ENCODE peak calls at places on chromosomes 16 and 17, in six cellular contexts. R is naive thymus-derived CD4-positive, alpha-beta T cell; D is bronchial epithelial cell; Z is CD8-positive, alpha-beta memory T cell; M is CD8-positive, alpha-beta T cell; U is endodermal cell. H is an unnamed sample.

GRCh38 chr16:69100046-69100765 is 5.2 kb upstream of the HAS3 start:
- DNase-seq in R (no peak), D (peak), Z (no peak), M (no peak), U (no peak), H (no peak)

GRCh38 chr17:82387577-82388106 is 16.1 kb downstream of the UTS2R start:
- DNase-seq in R (no peak), D (no peak), Z (no peak), M (no peak), U (no peak), H (no peak)

GRCh38 chr17:48558057-48558456 is 13.1 kb upstream of the HOXB2 start:
- DNase-seq in R (no peak), D (no peak), Z (no peak), M (no peak), U (no peak), H (no peak)

GRCh38 chr16:29673501-29673900 is 5.5 kb upstream of the QPRT start:
- DNase-seq in R (no peak), D (no peak), Z (no peak), M (no peak), U (no peak), H (no peak)

GRCh38 chr17:71666047-71666446 is 454.8 kb upstream of the SOX9 start:
- DNase-seq in R (no peak), D (peak), Z (no peak), M (no peak), U (no peak), H (no peak)

GRCh38 chr16:85286970-85287814 is 174.9 kb upstream of the CIBAR2 start:
- DNase-seq in R (no peak), D (no peak), Z (no peak), M (no peak), U (no peak), H (no peak)

GRCh38 chr17:66752411-66752810 is 82.5 kb upstream of the CACNG5 start:
- DNase-seq in R (no peak), D (no peak), Z (no peak), M (no peak), U (no peak), H (no peak)

GRCh38 chr16:68786685-68787418 is 49.8 kb downstream of the CDH1 start:
- DNase-seq in R (no peak), D (peak), Z (no peak), M (no peak), U (no peak), H (no peak)

GRCh38 chr17:39662551-39663339 is 2.4 kb upstream of the TCAP start:
- DNase-seq in R (no peak), D (no peak), Z (no peak), M (no peak), U (no peak), H (no peak)

GRCh38 chr16:83837566-83837965 is 29.8 kb downstream of the HSBP1 start:
- DNase-seq in R (no peak), D (no peak), Z (no peak), M (no peak), U (no peak), H (no peak)

GRCh38 chr17:74283371-74283673 is 9.3 kb downstream of the DNAI2 start:
- DNase-seq in R (no peak), D (no peak), Z (no peak), M (no peak), U (no peak), H (no peak)

GRCh38 chr17:41959336-41960095 is 7.1 kb upstream of the CNP start:
- DNase-seq in R (no peak), D (peak), Z (no peak), M (no peak), U (peak), H (no peak)

GRCh38 chr16:16095646-16096045 is 127.6 kb downstream of the ABCC6 start:
- DNase-seq in R (no peak), D (no peak), Z (no peak), M (no peak), U (no peak), H (no peak)

GRCh38 chr16:31177136-31177535 is 2.8 kb upstream of the FUS start:
- DNase-seq in R (peak), D (peak), Z (peak), M (no peak), U (no peak), H (no peak)

GRCh38 chr17:48173191-48173590 is 65.6 kb downstream of the SNX11 start:
- DNase-seq in R (no peak), D (no peak), Z (no peak), M (no peak), U (no peak), H (no peak)

GRCh38 chr17:39591958-39592954 is 15.5 kb downstream of the NEUROD2 start:
- DNase-seq in R (no peak), D (peak), Z (no peak), M (no peak), U (peak), H (no peak)

GRCh38 chr16:79536958-79537357 is 63.6 kb downstream of the MAF start:
- DNase-seq in R (no peak), D (no peak), Z (no peak), M (no peak), U (no peak), H (no peak)

GRCh38 chr16:66274335-66275110 is 92.0 kb upstream of the CDH5 start:
- DNase-seq in R (peak), D (peak), Z (no peak), M (no peak), U (peak), H (peak)

GRCh38 chr16:23026777-23027362 is 122.4 kb downstream of the USP31 start:
- DNase-seq in R (no peak), D (peak), Z (no peak), M (no peak), U (peak), H (no peak)

GRCh38 chr17:80970044-80970761 is 21.4 kb upstream of the CHMP6 start:
- DNase-seq in R (peak), D (no peak), Z (peak), M (no peak), U (peak), H (peak)

GRCh38 chr17:9987779-9988585 is 82.9 kb upstream of the RCVRN start:
- DNase-seq in R (no peak), D (no peak), Z (no peak), M (no peak), U (peak), H (peak)

GRCh38 chr17:73943416-73943770 is 260.1 kb upstream of the RPL38 start:
- DNase-seq in R (no peak), D (no peak), Z (no peak), M (no peak), U (peak), H (no peak)

GRCh38 chr17:4487820-4488716 is 10.6 kb upstream of the SPNS2 start:
- DNase-seq in R (no peak), D (no peak), Z (no peak), M (no peak), U (peak), H (no peak)

GRCh38 chr17:30021708-30022317 is 80.4 kb downstream of the EFCAB5 start:
- DNase-seq in R (no peak), D (peak), Z (peak), M (no peak), U (peak), H (no peak)

DNA sequence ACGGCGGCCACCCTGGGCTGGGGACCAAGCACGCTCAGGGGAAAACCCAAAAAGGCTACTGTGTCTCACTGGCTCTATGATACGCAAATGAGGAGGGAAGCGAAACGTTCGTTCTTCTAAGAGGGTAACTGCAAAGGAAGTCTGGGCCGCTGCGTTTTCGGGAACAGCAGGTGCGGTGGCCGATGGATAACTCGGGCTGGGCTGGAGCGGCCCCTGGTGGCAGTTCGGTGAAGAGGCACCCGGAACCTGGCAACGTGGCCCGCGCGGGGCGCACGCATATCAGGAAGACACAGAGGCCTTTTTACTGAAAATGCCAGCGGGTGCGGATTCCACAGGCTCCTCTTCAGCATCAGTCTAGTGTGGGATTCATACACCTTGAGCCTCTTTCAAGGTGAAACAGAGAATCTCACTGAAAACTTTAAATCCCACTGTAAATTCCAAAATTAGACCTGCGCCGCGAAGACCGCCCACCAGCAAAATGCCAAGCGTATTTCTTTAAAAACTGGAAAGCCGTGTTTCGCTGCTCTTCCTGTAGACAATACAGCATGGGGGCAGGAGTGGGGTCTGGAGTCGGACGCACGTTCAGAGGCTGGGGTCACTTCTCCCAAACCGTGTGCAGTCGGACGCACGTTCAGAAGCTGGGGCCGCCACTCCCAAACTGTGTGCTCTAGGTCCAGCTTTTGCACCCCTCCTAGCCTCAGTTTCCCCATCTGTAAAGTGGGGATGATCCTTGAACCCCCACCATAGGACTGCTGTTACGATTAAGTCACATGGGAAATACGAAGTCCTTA is 44.4 kb upstream of the METTL9 start:
- DNase-seq in R (peak), D (peak), Z (peak), M (peak), U (peak), H (peak)
- H3K4me3 ChIP-seq in R (peak), D (no peak), Z (peak), M (no peak), U (no peak), H (peak)

DNA sequence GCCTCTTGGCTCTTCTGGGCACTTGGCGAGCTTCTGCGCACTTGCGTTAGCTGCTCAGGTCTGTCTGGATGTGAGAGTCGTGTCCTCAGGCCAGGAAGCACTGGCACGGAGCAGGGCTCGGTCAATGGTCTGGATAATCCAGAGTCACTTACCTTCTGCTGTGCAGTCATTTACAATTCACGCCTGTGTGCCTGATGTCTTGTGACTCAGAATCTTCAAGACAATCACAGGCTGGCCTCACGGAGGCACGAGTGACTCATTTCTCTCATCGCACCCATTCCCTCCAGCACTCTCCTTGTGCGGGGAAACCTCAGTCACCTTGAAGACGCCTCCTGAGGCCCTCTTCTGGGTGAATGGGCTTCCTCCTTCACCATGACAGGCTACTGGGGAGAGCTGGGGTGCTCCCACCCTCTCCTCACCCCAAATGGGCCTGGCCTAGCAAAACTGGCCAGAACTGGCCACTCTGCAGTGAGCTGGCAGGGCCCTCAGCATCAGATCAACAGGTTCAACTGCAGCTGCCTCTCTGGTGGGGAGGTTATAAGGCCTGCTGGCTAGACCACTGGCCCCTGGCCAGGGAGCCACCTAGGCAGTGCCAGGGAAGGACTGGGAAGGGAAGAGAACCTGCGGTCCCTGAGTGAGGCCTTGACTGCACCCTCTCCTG is 1.9 kb upstream of the CAPN15 start:
- DNase-seq in R (peak), D (peak), Z (no peak), M (no peak), U (no peak), H (peak)
- H3K4me3 ChIP-seq in R (no peak), D (peak), Z (no peak), M (no peak), U (peak), H (peak)

GRCh38 chr16:58126451-58126968 is 2.7 kb downstream of the CFAP20 start:
- DNase-seq in R (no peak), D (no peak), Z (no peak), M (no peak), U (no peak), H (no peak)

GRCh38 chr16:58124601-58124915 is 4.6 kb downstream of the CFAP20 start:
- DNase-seq in R (no peak), D (peak), Z (no peak), M (no peak), U (no peak), H (no peak)

GRCh38 chr16:58127033-58127556 is 2.1 kb downstream of the CFAP20 start:
- DNase-seq in R (no peak), D (peak), Z (peak), M (no peak), U (no peak), H (no peak)

GRCh38 chr16:58125041-58125440 is 4.1 kb downstream of the CFAP20 start:
- DNase-seq in R (no peak), D (no peak), Z (no peak), M (no peak), U (no peak), H (no peak)

GRCh38 chr16:58125781-58126335 is 3.3 kb downstream of the CFAP20 start:
- DNase-seq in R (no peak), D (no peak), Z (no peak), M (no peak), U (no peak), H (no peak)
- H3K4me3 ChIP-seq in R (no peak), D (no peak), Z (no peak), M (no peak), U (no peak), H (no peak)

GRCh38 chr17:13541032-13541480 is 60.7 kb downstream of the HS3ST3A1 start:
- DNase-seq in R (no peak), D (peak), Z (no peak), M (no peak), U (no peak), H (no peak)
- H3K4me3 ChIP-seq in R (no peak), D (no peak), Z (no peak), M (no peak), U (no peak), H (no peak)

DNA sequence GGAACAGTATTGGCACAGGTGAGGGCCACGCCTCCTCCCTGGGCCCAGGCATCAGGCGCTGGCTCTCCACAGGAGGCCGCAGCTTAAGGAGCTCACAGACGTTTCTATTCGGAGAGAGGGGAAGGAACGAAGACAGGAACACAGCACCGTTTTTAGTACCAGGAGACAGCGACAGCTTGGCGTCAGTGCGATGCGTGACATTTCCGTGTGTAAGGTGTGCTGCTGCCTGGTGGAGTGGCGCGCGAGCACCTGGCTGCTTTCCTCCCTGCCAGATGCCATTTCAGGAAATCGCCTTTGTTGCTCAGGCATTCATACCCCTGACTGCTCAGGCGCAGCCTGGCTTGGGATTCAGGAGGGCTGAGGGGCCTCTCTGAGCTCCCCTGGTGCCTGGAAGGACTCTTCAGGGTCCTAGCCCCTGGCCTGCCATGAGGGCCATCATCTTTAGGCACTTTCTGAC is 367.5 kb downstream of the CPPED1 start:
- DNase-seq in R (no peak), D (no peak), Z (no peak), M (no peak), U (peak), H (no peak)
- H3K4me3 ChIP-seq in R (no peak), D (no peak), Z (no peak), M (no peak), U (no peak), H (no peak)

GRCh38 chr16:10881479-10882030 is 4.6 kb downstream of the CIITA start:
- DNase-seq in R (no peak), D (no peak), Z (no peak), M (no peak), U (no peak), H (no peak)
- H3K4me3 ChIP-seq in R (no peak), D (no peak), Z (no peak), M (no peak), U (no peak), H (peak)

GRCh38 chr17:77087650-77088454 is 52.9 kb upstream of the SEC14L1 start:
- DNase-seq in R (no peak), D (no peak), Z (no peak), M (no peak), U (no peak), H (no peak)
- H3K4me3 ChIP-seq in R (peak), D (peak), Z (peak), M (peak), U (peak), H (peak)